ENCODE peak calls at places on chromosome 10, in five cellular contexts. One of them, this sample, is unnamed.

GRCh38 chr10:102802920-102803534 is 34.2 kb downstream of the CYP17A1 start:
- DNase-seq in upper lobe of right lung: no peak
- DNase-seq in natural killer cell: no peak
- DNase-seq in hepatocyte: peak; percentile 38
- DNase-seq in BJ: peak; percentile 93
- DNase-seq in this sample: no peak

GRCh38 chr10:52436664-52437063 is 122.6 kb downstream of the DKK1 start:
- DNase-seq in upper lobe of right lung: no peak
- DNase-seq in natural killer cell: no peak
- DNase-seq in hepatocyte: no peak
- DNase-seq in BJ: no peak
- DNase-seq in this sample: no peak

GRCh38 chr10:16155761-16156322 is 281.0 kb upstream of the PTER start:
- DNase-seq in upper lobe of right lung: no peak
- DNase-seq in natural killer cell: no peak
- DNase-seq in hepatocyte: peak; percentile 8
- DNase-seq in BJ: no peak
- DNase-seq in this sample: no peak

GRCh38 chr10:116886772-116887171 is 37.5 kb downstream of the ENO4 start:
- DNase-seq in upper lobe of right lung: no peak
- DNase-seq in natural killer cell: no peak
- DNase-seq in hepatocyte: no peak
- DNase-seq in BJ: no peak
- DNase-seq in this sample: no peak

GRCh38 chr10:98488669-98489430 is 42.1 kb upstream of the HPS1 start:
- DNase-seq in upper lobe of right lung: no peak
- DNase-seq in natural killer cell: no peak
- DNase-seq in hepatocyte: no peak
- DNase-seq in BJ: no peak
- DNase-seq in this sample: no peak

GRCh38 chr10:104925232-104925851 is 284.3 kb downstream of the SORCS3 start:
- DNase-seq in upper lobe of right lung: no peak
- DNase-seq in natural killer cell: no peak
- DNase-seq in hepatocyte: peak; percentile 76
- DNase-seq in BJ: no peak
- DNase-seq in this sample: no peak

GRCh38 chr10:107915277-107915634 is 750.8 kb upstream of the SORCS1 start:
- DNase-seq in upper lobe of right lung: no peak
- DNase-seq in natural killer cell: no peak
- DNase-seq in hepatocyte: peak; percentile 41
- DNase-seq in BJ: no peak
- DNase-seq in this sample: no peak

GRCh38 chr10:14507156-14507555 is 176.4 kb upstream of the FRMD4A start:
- DNase-seq in upper lobe of right lung: no peak
- DNase-seq in natural killer cell: no peak
- DNase-seq in hepatocyte: no peak
- DNase-seq in BJ: no peak
- DNase-seq in this sample: no peak

GRCh38 chr10:14858338-14858925 is 20.2 kb upstream of the SUV39H2 start:
- DNase-seq in upper lobe of right lung: no peak
- DNase-seq in natural killer cell: no peak
- DNase-seq in hepatocyte: no peak
- DNase-seq in BJ: no peak
- DNase-seq in this sample: no peak

GRCh38 chr10:31345886-31346285 is 26.9 kb downstream of the ZEB1 start:
- DNase-seq in upper lobe of right lung: no peak
- DNase-seq in natural killer cell: no peak
- DNase-seq in hepatocyte: no peak
- DNase-seq in BJ: no peak
- DNase-seq in this sample: no peak

GRCh38 chr10:123136806-123137642 is 1.3 kb downstream of the HMX3 start:
- DNase-seq in upper lobe of right lung: no peak
- DNase-seq in natural killer cell: no peak
- DNase-seq in hepatocyte: no peak
- DNase-seq in BJ: no peak
- DNase-seq in this sample: no peak

GRCh38 chr10:122659651-122660050 is 40.0 kb downstream of the C10orf120 start:
- DNase-seq in upper lobe of right lung: no peak
- DNase-seq in natural killer cell: no peak
- DNase-seq in hepatocyte: no peak
- DNase-seq in BJ: no peak
- DNase-seq in this sample: no peak

GRCh38 chr10:67912330-67912946 is 28.0 kb downstream of the SIRT1 start:
- DNase-seq in upper lobe of right lung: no peak
- DNase-seq in natural killer cell: no peak
- DNase-seq in hepatocyte: no peak
- DNase-seq in BJ: no peak
- DNase-seq in this sample: no peak

GRCh38 chr10:13795653-13796555 is 209.1 kb downstream of the PRPF18 start:
- DNase-seq in upper lobe of right lung: no peak
- DNase-seq in natural killer cell: no peak
- DNase-seq in hepatocyte: no peak
- DNase-seq in BJ: no peak
- DNase-seq in this sample: no peak

GRCh38 chr10:92590623-92591549 is 2.0 kb upstream of the KIF11 start:
- DNase-seq in upper lobe of right lung: peak; percentile 65
- DNase-seq in natural killer cell: no peak
- DNase-seq in hepatocyte: peak; percentile 60
- DNase-seq in BJ: no peak
- DNase-seq in this sample: no peak

GRCh38 chr10:98555011-98555619 is 108.4 kb upstream of the HPS1 start:
- DNase-seq in upper lobe of right lung: no peak
- DNase-seq in natural killer cell: no peak
- DNase-seq in hepatocyte: peak; percentile 32
- DNase-seq in BJ: no peak
- DNase-seq in this sample: no peak

GRCh38 chr10:114472874-114473248 is 68.6 kb upstream of the AFAP1L2 start:
- DNase-seq in upper lobe of right lung: no peak
- DNase-seq in natural killer cell: no peak
- DNase-seq in hepatocyte: no peak
- DNase-seq in BJ: no peak
- DNase-seq in this sample: no peak

DNA sequence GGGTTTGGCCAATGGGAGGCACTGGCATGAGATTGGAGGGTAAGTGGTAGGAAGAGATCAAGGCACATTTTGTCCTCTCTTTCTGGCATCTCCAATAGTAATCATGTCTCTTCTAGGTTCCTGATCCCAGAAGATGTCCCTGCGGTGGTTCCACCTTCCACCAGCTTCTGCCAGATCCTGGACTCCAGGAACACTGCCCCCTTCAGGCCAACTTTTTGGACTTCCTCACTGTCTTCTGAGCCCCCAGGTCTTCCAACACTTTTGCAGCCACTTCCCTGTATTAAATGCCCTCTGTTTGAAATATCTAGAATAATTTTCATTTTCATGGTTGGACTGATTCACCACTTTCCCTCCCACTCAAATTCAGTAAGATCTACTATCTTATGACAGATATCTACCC is 60.9 kb downstream of the BAMBI start:
- DNase-seq in upper lobe of right lung: no peak
- DNase-seq in natural killer cell: no peak
- DNase-seq in hepatocyte: no peak
- DNase-seq in BJ: no peak
- DNase-seq in this sample: no peak
- TF ChIP-seq CTCF in upper lobe of right lung: no peak
- TF ChIP-seq CTCF in natural killer cell: no peak
- TF ChIP-seq CTCF in hepatocyte: no peak
- TF ChIP-seq CTCF in BJ: no peak
- TF ChIP-seq CTCF in this sample: peak; percentile 33

DNA sequence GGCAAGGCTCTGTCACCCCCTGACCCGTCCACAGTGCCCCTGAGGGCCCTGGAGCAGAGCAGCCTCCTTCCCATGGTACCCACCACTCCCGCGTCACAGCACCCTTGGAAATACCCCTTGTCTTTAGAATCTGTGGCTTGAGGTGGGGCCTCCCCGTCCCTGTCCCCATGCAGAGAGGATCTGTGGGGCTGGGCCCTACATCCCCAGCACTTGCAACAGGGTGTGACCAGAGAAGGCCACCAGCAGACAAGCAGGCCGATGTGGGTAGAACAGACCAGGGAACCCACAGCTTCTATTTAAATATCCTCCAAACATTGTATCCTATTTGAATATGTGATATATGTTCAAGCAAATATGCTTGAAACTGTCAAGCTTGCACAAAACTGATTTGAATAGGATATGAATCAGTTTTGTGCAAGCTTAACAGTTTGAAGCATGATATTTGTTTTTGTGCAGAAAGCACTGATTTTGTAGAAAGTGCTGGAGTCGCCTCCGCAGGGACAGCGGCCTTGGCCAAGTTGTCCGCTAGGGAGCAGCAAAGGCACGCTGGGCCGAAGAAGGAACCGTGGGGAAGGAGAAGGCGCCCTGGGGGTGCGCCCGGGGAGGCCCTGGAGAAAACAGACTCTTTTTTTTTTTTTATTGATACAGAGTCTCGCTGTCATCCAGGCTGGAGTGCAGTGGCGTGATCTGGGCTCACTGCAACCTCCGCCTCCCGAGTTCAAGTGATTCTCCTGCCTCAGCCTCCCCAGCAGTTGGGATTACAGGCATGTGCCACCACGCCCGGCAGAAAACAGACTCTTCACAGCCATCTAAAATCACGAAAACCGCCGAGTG is 2.2 kb downstream of the CFAP46 start:
- DNase-seq in upper lobe of right lung: peak; percentile 78
- DNase-seq in natural killer cell: peak; percentile 16
- DNase-seq in hepatocyte: peak; percentile 81
- DNase-seq in BJ: no peak
- DNase-seq in this sample: no peak
- TF ChIP-seq CTCF in upper lobe of right lung: peak; percentile 68
- TF ChIP-seq CTCF in natural killer cell: no peak
- TF ChIP-seq CTCF in hepatocyte: peak; percentile 77
- TF ChIP-seq CTCF in BJ: peak; percentile 85
- TF ChIP-seq CTCF in this sample: peak; percentile 88

DNA sequence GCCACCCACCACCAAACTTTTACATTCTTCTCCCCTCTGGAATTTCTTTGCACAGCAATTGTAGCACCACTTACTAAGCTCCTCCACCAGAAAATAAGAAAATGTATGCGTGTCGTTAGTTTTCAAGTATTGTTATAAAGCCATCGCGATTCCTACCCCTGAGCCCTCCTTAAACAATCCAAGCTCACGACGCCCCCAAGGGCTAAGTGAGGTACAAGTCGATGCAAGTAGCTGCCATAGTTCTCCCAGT is 1.3 kb downstream of the FRAT2 start:
- DNase-seq in upper lobe of right lung: no peak
- DNase-seq in natural killer cell: no peak
- DNase-seq in hepatocyte: peak; percentile 52
- DNase-seq in BJ: no peak
- DNase-seq in this sample: no peak
- TF ChIP-seq CTCF in upper lobe of right lung: no peak
- TF ChIP-seq CTCF in natural killer cell: no peak
- TF ChIP-seq CTCF in hepatocyte: no peak
- TF ChIP-seq CTCF in BJ: peak; percentile 15
- TF ChIP-seq CTCF in this sample: peak; percentile 26

GRCh38 chr10:9211228-9211627 is 1156.7 kb downstream of the GATA3 start:
- DNase-seq in upper lobe of right lung: no peak
- DNase-seq in natural killer cell: no peak
- DNase-seq in hepatocyte: no peak
- DNase-seq in BJ: no peak
- DNase-seq in this sample: no peak
- TF ChIP-seq CTCF in upper lobe of right lung: peak; percentile 18
- TF ChIP-seq CTCF in natural killer cell: no peak
- TF ChIP-seq CTCF in hepatocyte: peak; percentile 41
- TF ChIP-seq CTCF in BJ: peak; percentile 52
- TF ChIP-seq CTCF in this sample: peak; percentile 69

GRCh38 chr10:119299531-119299930 is 92.2 kb downstream of the GRK5 start:
- DNase-seq in upper lobe of right lung: no peak
- DNase-seq in natural killer cell: no peak
- DNase-seq in hepatocyte: no peak
- DNase-seq in BJ: no peak
- DNase-seq in this sample: no peak
- TF ChIP-seq CTCF in upper lobe of right lung: no peak
- TF ChIP-seq CTCF in natural killer cell: no peak
- TF ChIP-seq CTCF in hepatocyte: no peak
- TF ChIP-seq CTCF in BJ: no peak
- TF ChIP-seq CTCF in this sample: peak; percentile 24

GRCh38 chr10:50574305-50574704 is 49.5 kb downstream of the SGMS1 start:
- DNase-seq in upper lobe of right lung: no peak
- DNase-seq in natural killer cell: no peak
- DNase-seq in hepatocyte: no peak
- DNase-seq in BJ: no peak
- DNase-seq in this sample: no peak
- TF ChIP-seq CTCF in upper lobe of right lung: no peak
- TF ChIP-seq CTCF in natural killer cell: no peak
- TF ChIP-seq CTCF in hepatocyte: no peak
- TF ChIP-seq CTCF in BJ: peak; percentile 15
- TF ChIP-seq CTCF in this sample: peak; percentile 44

GRCh38 chr10:8319704-8320103 is 265.2 kb downstream of the GATA3 start:
- DNase-seq in upper lobe of right lung: no peak
- DNase-seq in natural killer cell: no peak
- DNase-seq in hepatocyte: no peak
- DNase-seq in BJ: no peak
- DNase-seq in this sample: no peak
- TF ChIP-seq CTCF in upper lobe of right lung: no peak
- TF ChIP-seq CTCF in natural killer cell: no peak
- TF ChIP-seq CTCF in hepatocyte: no peak
- TF ChIP-seq CTCF in BJ: no peak
- TF ChIP-seq CTCF in this sample: no peak

GRCh38 chr10:71746344-71747037 is 26.8 kb downstream of the VSIR start:
- DNase-seq in upper lobe of right lung: no peak
- DNase-seq in natural killer cell: no peak
- DNase-seq in hepatocyte: peak; percentile 77
- DNase-seq in BJ: no peak
- DNase-seq in this sample: no peak
- TF ChIP-seq CTCF in upper lobe of right lung: peak; percentile 25
- TF ChIP-seq CTCF in natural killer cell: no peak
- TF ChIP-seq CTCF in hepatocyte: peak; percentile 17
- TF ChIP-seq CTCF in BJ: no peak
- TF ChIP-seq CTCF in this sample: no peak

GRCh38 chr10:132252412-132252811 is 55.3 kb downstream of the STK32C start:
- DNase-seq in upper lobe of right lung: no peak
- DNase-seq in natural killer cell: no peak
- DNase-seq in hepatocyte: no peak
- DNase-seq in BJ: no peak
- DNase-seq in this sample: no peak
- TF ChIP-seq CTCF in upper lobe of right lung: no peak
- TF ChIP-seq CTCF in natural killer cell: no peak
- TF ChIP-seq CTCF in hepatocyte: no peak
- TF ChIP-seq CTCF in BJ: peak; percentile 16
- TF ChIP-seq CTCF in this sample: peak; percentile 27

This sample was measured in chondrocyte.